ENCODE peak calls at places on chromosomes 13 and 19, in nine cellular contexts. One of them, this sample, is unnamed.

GRCh38 chr19:49857834-49858590 is 7.1 kb downstream of the PTOV1 start:
- DNase-seq in testis: no peak
- DNase-seq in uterus: peak; percentile 16
- DNase-seq in heart left ventricle: no peak
- DNase-seq in heart right ventricle: no peak
- DNase-seq in left lung: peak; percentile 39
- DNase-seq in fibroblast of lung: no peak
- DNase-seq in mucosa of descending colon: no peak
- DNase-seq in astrocyte of the cerebellum: no peak
- DNase-seq in this sample: no peak

GRCh38 chr19:16626796-16627193 is 1.2 kb downstream of the MED26 start:
- DNase-seq in testis: no peak
- DNase-seq in uterus: no peak
- DNase-seq in heart left ventricle: no peak
- DNase-seq in heart right ventricle: no peak
- DNase-seq in left lung: no peak
- DNase-seq in fibroblast of lung: no peak
- DNase-seq in mucosa of descending colon: no peak
- DNase-seq in astrocyte of the cerebellum: no peak
- DNase-seq in this sample: no peak

GRCh38 chr19:45767881-45768643 is 990 bp downstream of the SIX5 start:
- DNase-seq in testis: peak; percentile 77
- DNase-seq in uterus: peak; percentile 77
- DNase-seq in heart left ventricle: peak; percentile 70
- DNase-seq in heart right ventricle: peak; percentile 62
- DNase-seq in left lung: peak; percentile 89
- DNase-seq in fibroblast of lung: peak; percentile 69
- DNase-seq in mucosa of descending colon: peak; percentile 81
- DNase-seq in astrocyte of the cerebellum: peak; percentile 27
- DNase-seq in this sample: no peak

GRCh38 chr13:66940113-66940512 is 290.0 kb downstream of the PCDH9 start:
- DNase-seq in testis: no peak
- DNase-seq in uterus: no peak
- DNase-seq in heart left ventricle: no peak
- DNase-seq in heart right ventricle: no peak
- DNase-seq in left lung: no peak
- DNase-seq in fibroblast of lung: no peak
- DNase-seq in mucosa of descending colon: no peak
- DNase-seq in astrocyte of the cerebellum: no peak
- DNase-seq in this sample: no peak

GRCh38 chr19:6460099-6460884 is 700 bp upstream of the SLC25A23 start:
- DNase-seq in testis: peak; percentile 99
- DNase-seq in uterus: peak; percentile 97
- DNase-seq in heart left ventricle: peak; percentile 97
- DNase-seq in heart right ventricle: peak; percentile 98
- DNase-seq in left lung: peak; percentile 97
- DNase-seq in fibroblast of lung: peak; percentile 98
- DNase-seq in mucosa of descending colon: peak; percentile 98
- DNase-seq in astrocyte of the cerebellum: peak; percentile 97
- DNase-seq in this sample: peak; percentile 91

GRCh38 chr13:89755729-89756492 is 1591.6 kb upstream of the MIR17HG start:
- DNase-seq in testis: no peak
- DNase-seq in uterus: no peak
- DNase-seq in heart left ventricle: no peak
- DNase-seq in heart right ventricle: no peak
- DNase-seq in left lung: no peak
- DNase-seq in fibroblast of lung: no peak
- DNase-seq in mucosa of descending colon: no peak
- DNase-seq in astrocyte of the cerebellum: no peak
- DNase-seq in this sample: no peak

GRCh38 chr13:50365300-50365682 is 350.0 kb downstream of the KCNRG start:
- DNase-seq in testis: no peak
- DNase-seq in uterus: no peak
- DNase-seq in heart left ventricle: no peak
- DNase-seq in heart right ventricle: no peak
- DNase-seq in left lung: no peak
- DNase-seq in fibroblast of lung: no peak
- DNase-seq in mucosa of descending colon: no peak
- DNase-seq in astrocyte of the cerebellum: no peak
- DNase-seq in this sample: no peak

GRCh38 chr13:106036870-106037269 is 498.6 kb downstream of the EFNB2 start:
- DNase-seq in testis: peak; percentile 45
- DNase-seq in uterus: no peak
- DNase-seq in heart left ventricle: no peak
- DNase-seq in heart right ventricle: no peak
- DNase-seq in left lung: no peak
- DNase-seq in fibroblast of lung: no peak
- DNase-seq in mucosa of descending colon: peak; percentile 32
- DNase-seq in astrocyte of the cerebellum: no peak
- DNase-seq in this sample: no peak

GRCh38 chr19:49851456-49852259 is 699 bp downstream of the PTOV1 start:
- DNase-seq in testis: peak; percentile 43
- DNase-seq in uterus: peak; percentile 51
- DNase-seq in heart left ventricle: no peak
- DNase-seq in heart right ventricle: peak; percentile 45
- DNase-seq in left lung: peak; percentile 83
- DNase-seq in fibroblast of lung: no peak
- DNase-seq in mucosa of descending colon: peak; percentile 66
- DNase-seq in astrocyte of the cerebellum: no peak
- DNase-seq in this sample: no peak

GRCh38 chr13:41550239-41550638 is 92.9 kb downstream of the RGCC start:
- DNase-seq in testis: no peak
- DNase-seq in uterus: no peak
- DNase-seq in heart left ventricle: no peak
- DNase-seq in heart right ventricle: no peak
- DNase-seq in left lung: no peak
- DNase-seq in fibroblast of lung: no peak
- DNase-seq in mucosa of descending colon: no peak
- DNase-seq in astrocyte of the cerebellum: no peak
- DNase-seq in this sample: no peak

GRCh38 chr13:83151308-83151660 is 731.0 kb downstream of the SLITRK1 start:
- DNase-seq in testis: no peak
- DNase-seq in uterus: no peak
- DNase-seq in heart left ventricle: no peak
- DNase-seq in heart right ventricle: no peak
- DNase-seq in left lung: no peak
- DNase-seq in fibroblast of lung: peak; percentile 14
- DNase-seq in mucosa of descending colon: no peak
- DNase-seq in astrocyte of the cerebellum: no peak
- DNase-seq in this sample: no peak

GRCh38 chr13:109160357-109160756 is 530.9 kb downstream of the MYO16 start:
- DNase-seq in testis: no peak
- DNase-seq in uterus: no peak
- DNase-seq in heart left ventricle: no peak
- DNase-seq in heart right ventricle: no peak
- DNase-seq in left lung: no peak
- DNase-seq in fibroblast of lung: no peak
- DNase-seq in mucosa of descending colon: no peak
- DNase-seq in astrocyte of the cerebellum: no peak
- DNase-seq in this sample: no peak

GRCh38 chr13:33108620-33109019 is 92.4 kb downstream of the KL start:
- DNase-seq in testis: no peak
- DNase-seq in uterus: no peak
- DNase-seq in heart left ventricle: no peak
- DNase-seq in heart right ventricle: no peak
- DNase-seq in left lung: no peak
- DNase-seq in fibroblast of lung: peak; percentile 81
- DNase-seq in mucosa of descending colon: no peak
- DNase-seq in astrocyte of the cerebellum: no peak
- DNase-seq in this sample: no peak

GRCh38 chr19:11180346-11180745 is 17.0 kb downstream of the KANK2 start:
- DNase-seq in testis: no peak
- DNase-seq in uterus: no peak
- DNase-seq in heart left ventricle: no peak
- DNase-seq in heart right ventricle: no peak
- DNase-seq in left lung: no peak
- DNase-seq in fibroblast of lung: no peak
- DNase-seq in mucosa of descending colon: no peak
- DNase-seq in astrocyte of the cerebellum: no peak
- DNase-seq in this sample: no peak

GRCh38 chr13:75544681-75545333 is 4.8 kb upstream of the UCHL3 start:
- DNase-seq in testis: no peak
- DNase-seq in uterus: no peak
- DNase-seq in heart left ventricle: no peak
- DNase-seq in heart right ventricle: no peak
- DNase-seq in left lung: peak; percentile 50
- DNase-seq in fibroblast of lung: peak; percentile 88
- DNase-seq in mucosa of descending colon: no peak
- DNase-seq in astrocyte of the cerebellum: no peak
- DNase-seq in this sample: no peak

DNA sequence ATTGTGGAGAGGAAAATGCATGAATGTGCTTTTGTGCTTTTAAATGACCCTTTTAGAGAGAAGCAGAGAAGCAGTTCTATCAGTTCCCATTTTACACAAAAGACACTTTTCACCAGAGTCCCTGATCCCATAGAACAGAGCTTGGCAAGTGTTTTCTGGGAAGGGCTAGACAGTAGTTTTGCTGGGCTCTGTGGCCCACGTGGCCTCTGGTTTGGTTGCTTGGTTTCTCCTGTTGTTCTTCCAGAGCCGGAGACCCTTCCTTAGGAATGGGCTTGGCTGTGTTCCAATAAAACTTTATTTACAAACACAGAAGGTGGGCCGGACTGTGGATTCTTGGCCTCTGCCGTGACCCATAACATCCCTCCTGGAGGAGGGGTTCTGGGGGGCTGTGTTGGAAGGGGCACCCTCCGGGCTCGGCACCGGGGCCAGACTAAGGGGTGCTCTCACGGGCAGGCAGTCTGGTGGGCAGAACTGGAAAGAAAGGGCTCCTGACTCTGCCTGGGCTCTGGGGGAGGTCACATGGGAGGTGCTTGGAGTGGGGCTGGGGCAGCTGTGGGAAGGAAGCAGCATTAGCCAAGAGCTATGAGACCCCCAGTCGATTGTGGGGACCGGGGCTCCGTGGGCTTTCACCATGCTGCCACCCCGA is 3.2 kb downstream of the SPPL2B start:
- DNase-seq in testis: no peak
- DNase-seq in uterus: no peak
- DNase-seq in heart left ventricle: no peak
- DNase-seq in heart right ventricle: no peak
- DNase-seq in left lung: no peak
- DNase-seq in fibroblast of lung: no peak
- DNase-seq in mucosa of descending colon: no peak
- DNase-seq in astrocyte of the cerebellum: no peak
- DNase-seq in this sample: no peak
- H3K4me3 ChIP-seq in testis: no peak overlapping the region
- H3K4me3 ChIP-seq in uterus: no peak overlapping the region
- H3K4me3 ChIP-seq in heart left ventricle: no peak overlapping the region
- H3K4me3 ChIP-seq in heart right ventricle: no peak overlapping the region
- H3K4me3 ChIP-seq in left lung: no peak overlapping the region
- H3K4me3 ChIP-seq in fibroblast of lung: no peak overlapping the region
- H3K4me3 ChIP-seq in mucosa of descending colon: no peak overlapping the region
- H3K4me3 ChIP-seq in astrocyte of the cerebellum: no peak overlapping the region
- H3K4me3 ChIP-seq in this sample: no peak overlapping the region

GRCh38 chr19:54136864-54137113 is 773 bp upstream of the CNOT3 start:
- DNase-seq in testis: no peak
- DNase-seq in uterus: no peak
- DNase-seq in heart left ventricle: no peak
- DNase-seq in heart right ventricle: no peak
- DNase-seq in left lung: no peak
- DNase-seq in fibroblast of lung: no peak
- DNase-seq in mucosa of descending colon: no peak
- DNase-seq in astrocyte of the cerebellum: no peak
- DNase-seq in this sample: no peak

GRCh38 chr19:54136086-54136863 is 1.3 kb upstream of the CNOT3 start:
- DNase-seq in testis: no peak
- DNase-seq in uterus: no peak
- DNase-seq in heart left ventricle: no peak
- DNase-seq in heart right ventricle: no peak
- DNase-seq in left lung: peak; percentile 73
- DNase-seq in fibroblast of lung: peak; percentile 14
- DNase-seq in mucosa of descending colon: no peak
- DNase-seq in astrocyte of the cerebellum: no peak
- DNase-seq in this sample: no peak

GRCh38 chr19:54137114-54137912 is at the start of gene CNOT3:
- DNase-seq in testis: peak; percentile 100
- DNase-seq in uterus: peak; percentile 99
- DNase-seq in heart left ventricle: peak; percentile 99
- DNase-seq in heart right ventricle: peak; percentile 100
- DNase-seq in left lung: peak; percentile 98
- DNase-seq in fibroblast of lung: peak; percentile 100
- DNase-seq in mucosa of descending colon: peak; percentile 99
- DNase-seq in astrocyte of the cerebellum: peak; percentile 100
- DNase-seq in this sample: peak; percentile 100

GRCh38 chr19:54138777-54139256 is 1.3 kb downstream of the CNOT3 start:
- DNase-seq in testis: no peak
- DNase-seq in uterus: no peak
- DNase-seq in heart left ventricle: no peak
- DNase-seq in heart right ventricle: no peak
- DNase-seq in left lung: no peak
- DNase-seq in fibroblast of lung: no peak
- DNase-seq in mucosa of descending colon: no peak
- DNase-seq in astrocyte of the cerebellum: no peak
- DNase-seq in this sample: no peak

GRCh38 chr19:54137913-54138776 is 583 bp downstream of the CNOT3 start:
- DNase-seq in testis: no peak
- DNase-seq in uterus: peak; percentile 40
- DNase-seq in heart left ventricle: no peak
- DNase-seq in heart right ventricle: no peak
- DNase-seq in left lung: peak; percentile 88
- DNase-seq in fibroblast of lung: no peak
- DNase-seq in mucosa of descending colon: peak; percentile 63
- DNase-seq in astrocyte of the cerebellum: no peak
- DNase-seq in this sample: no peak
- TF ChIP-seq CTCF in testis: no peak
- TF ChIP-seq CTCF in uterus: no peak
- TF ChIP-seq CTCF in heart left ventricle: no peak
- TF ChIP-seq CTCF in heart right ventricle: peak; percentile 19
- TF ChIP-seq CTCF in left lung: no peak
- TF ChIP-seq CTCF in fibroblast of lung: no peak
- TF ChIP-seq CTCF in mucosa of descending colon: no peak
- TF ChIP-seq CTCF in astrocyte of the cerebellum: no peak
- TF ChIP-seq CTCF in this sample: no peak

GRCh38 chr19:13843104-13843921 is 33.6 kb upstream of the NANOS3 start:
- DNase-seq in testis: no peak
- DNase-seq in uterus: peak; percentile 77
- DNase-seq in heart left ventricle: peak; percentile 77
- DNase-seq in heart right ventricle: peak; percentile 81
- DNase-seq in left lung: peak; percentile 86
- DNase-seq in fibroblast of lung: no peak
- DNase-seq in mucosa of descending colon: peak; percentile 82
- DNase-seq in astrocyte of the cerebellum: no peak
- DNase-seq in this sample: no peak
- H3K4me3 ChIP-seq in testis: peak overlapping the region; percentile 86
- H3K4me3 ChIP-seq in uterus: peak overlapping the region; percentile 56
- H3K4me3 ChIP-seq in heart left ventricle: peak overlapping the region; percentile 99
- H3K4me3 ChIP-seq in heart right ventricle: peak overlapping the region; percentile 93
- H3K4me3 ChIP-seq in left lung: peak overlapping the region; percentile 56
- H3K4me3 ChIP-seq in fibroblast of lung: peak overlapping the region; percentile 66
- H3K4me3 ChIP-seq in mucosa of descending colon: peak overlapping the region; percentile 99
- H3K4me3 ChIP-seq in astrocyte of the cerebellum: peak overlapping the region; percentile 75
- H3K4me3 ChIP-seq in this sample: peak overlapping the region; percentile 96

DNA sequence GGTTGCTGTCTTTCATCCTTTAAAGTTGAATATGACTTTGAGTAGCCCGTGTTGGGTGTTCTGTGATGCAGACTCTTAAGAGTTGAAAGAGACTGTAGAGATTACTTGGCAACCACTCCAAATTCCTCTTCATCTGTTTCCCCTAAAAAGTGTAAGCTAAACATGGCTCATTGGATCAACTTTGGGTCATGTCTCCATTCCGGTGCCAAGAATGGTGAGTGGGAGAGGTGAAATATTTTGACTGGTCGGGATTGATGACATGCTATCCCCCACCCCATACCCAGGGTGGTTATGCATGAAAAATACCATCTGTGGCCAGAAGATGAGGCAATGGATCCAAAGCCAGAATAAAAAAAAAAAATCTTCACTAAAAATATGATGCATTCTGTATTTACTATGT is 281.3 kb upstream of the SOX21 start:
- DNase-seq in testis: no peak
- DNase-seq in uterus: no peak
- DNase-seq in heart left ventricle: no peak
- DNase-seq in heart right ventricle: no peak
- DNase-seq in left lung: no peak
- DNase-seq in fibroblast of lung: no peak
- DNase-seq in mucosa of descending colon: no peak
- DNase-seq in astrocyte of the cerebellum: peak; percentile 18
- DNase-seq in this sample: no peak
- TF ChIP-seq CTCF in testis: no peak
- TF ChIP-seq CTCF in uterus: no peak
- TF ChIP-seq CTCF in heart left ventricle: no peak
- TF ChIP-seq CTCF in heart right ventricle: no peak
- TF ChIP-seq CTCF in left lung: no peak
- TF ChIP-seq CTCF in fibroblast of lung: no peak
- TF ChIP-seq CTCF in mucosa of descending colon: no peak
- TF ChIP-seq CTCF in astrocyte of the cerebellum: no peak
- TF ChIP-seq CTCF in this sample: no peak